ENCODE peak calls at places on chromosomes 16 and 17, in five cellular contexts. X, T, M, O and S are unnamed samples.

GRCh38 chr16:3490911-3491629 is 4.2 kb downstream of the C16orf90 start:
- DNase-seq in X (peak; percentile 59), M (no peak), O (no peak), T (no peak), S (peak; percentile 74)

GRCh38 chr17:47896672-47897490 is 845 bp downstream of the SP2 start:
- DNase-seq in X (peak; percentile 59), M (peak; percentile 14), O (peak; percentile 50), T (no peak), S (no peak)

GRCh38 chr17:75059369-75060345 is 12.6 kb downstream of the KCTD2 start:
- DNase-seq in M (peak; percentile 60), X (no peak), O (peak; percentile 85), T (no peak), S (peak; percentile 98)

GRCh38 chr16:87178977-87179376 is 138.2 kb downstream of the C16orf95 start:
- DNase-seq in T (peak; percentile 59), O (peak; percentile 43), X (no peak), M (peak; percentile 67), S (peak; percentile 92)

GRCh38 chr16:52770828-52771227 is 223.9 kb upstream of the TOX3 start:
- DNase-seq in O (no peak), M (no peak), T (no peak), X (no peak), S (no peak)

GRCh38 chr16:80462902-80463301 is 77.9 kb upstream of the DYNLRB2 start:
- DNase-seq in T (no peak), O (no peak), X (no peak), M (no peak), S (no peak)

GRCh38 chr16:89785523-89786155 is 30.8 kb downstream of the FANCA start:
- DNase-seq in M (no peak), O (no peak), T (no peak), X (no peak), S (no peak)

GRCh38 chr16:21272253-21272652 is 5.8 kb downstream of the CRYM start:
- DNase-seq in T (no peak), X (no peak), O (no peak), M (no peak), S (no peak)

GRCh38 chr16:54444851-54445523 is 158.4 kb upstream of the IRX3 start:
- DNase-seq in X (no peak), O (no peak), T (peak; percentile 74), M (no peak), S (no peak)

GRCh38 chr17:21318439-21318838 is 33.9 kb downstream of the MAP2K3 start:
- DNase-seq in T (no peak), X (peak; percentile 97), M (no peak), O (no peak), S (peak; percentile 44)

GRCh38 chr17:13036776-13037175 is 18.9 kb upstream of the ELAC2 start:
- DNase-seq in X (no peak), T (no peak), O (peak; percentile 20), M (no peak), S (no peak)

GRCh38 chr16:50594332-50595260 is 46.4 kb downstream of the NKD1 start:
- DNase-seq in T (no peak), O (no peak), M (no peak), X (no peak), S (peak; percentile 68)

GRCh38 chr17:64658931-64659330 is 3.2 kb downstream of the SMURF2 start:
- DNase-seq in O (peak; percentile 69), T (peak; percentile 97), M (peak; percentile 75), X (no peak), S (no peak)

GRCh38 chr17:7654832-7655540 is 4.3 kb downstream of the ATP1B2 start:
- DNase-seq in X (no peak), M (no peak), T (peak; percentile 7), O (peak; percentile 21), S (no peak)

GRCh38 chr17:17114592-17115225 is 72.5 kb downstream of the MPRIP start:
- DNase-seq in O (peak; percentile 56), T (peak; percentile 18), X (no peak), M (no peak), S (peak; percentile 94)

GRCh38 chr17:68052810-68053209 is 17.3 kb downstream of the KPNA2 start:
- DNase-seq in X (no peak), T (no peak), O (peak; percentile 45), M (no peak), S (no peak)

GRCh38 chr17:63911657-63912100 is 621 bp upstream of the CSHL1 start:
- DNase-seq in X (peak; percentile 86), T (peak; percentile 3), O (peak; percentile 52), M (peak; percentile 71), S (peak; percentile 92)

GRCh38 chr16:11677451-11677951 is 9.2 kb downstream of the SNN start:
- DNase-seq in M (no peak), O (peak; percentile 37), X (no peak), T (no peak), S (peak; percentile 81)

GRCh38 chr16:54007504-54007903 is 279.1 kb downstream of the IRX3 start:
- DNase-seq in O (no peak), M (no peak), T (no peak), X (no peak), S (no peak)

GRCh38 chr16:89700649-89701424 is 668 bp downstream of the SPATA2L start:
- DNase-seq in X (peak; percentile 86), O (peak; percentile 82), T (no peak), M (peak; percentile 57), S (peak; percentile 93)

GRCh38 chr17:40091691-40092397 is 8.5 kb downstream of the NR1D1 start:
- DNase-seq in O (peak; percentile 48), M (no peak), T (no peak), X (no peak), S (peak; percentile 85)

GRCh38 chr17:36468903-36469635 is 17.4 kb upstream of the ZNHIT3 start:
- DNase-seq in X (no peak), O (no peak), T (no peak), M (no peak), S (no peak)

GRCh38 chr17:36463916-36464764 is 22.3 kb upstream of the ZNHIT3 start:
- DNase-seq in X (no peak), M (peak; percentile 65), T (peak; percentile 59), O (peak; percentile 95), S (peak; percentile 96)

GRCh38 chr17:36460265-36460937 is 26.1 kb upstream of the ZNHIT3 start:
- DNase-seq in M (no peak), T (no peak), X (no peak), O (no peak), S (no peak)

GRCh38 chr17:36461330-36462110 is 25.0 kb upstream of the ZNHIT3 start:
- DNase-seq in M (no peak), X (no peak), T (no peak), O (no peak), S (no peak)

DNA sequence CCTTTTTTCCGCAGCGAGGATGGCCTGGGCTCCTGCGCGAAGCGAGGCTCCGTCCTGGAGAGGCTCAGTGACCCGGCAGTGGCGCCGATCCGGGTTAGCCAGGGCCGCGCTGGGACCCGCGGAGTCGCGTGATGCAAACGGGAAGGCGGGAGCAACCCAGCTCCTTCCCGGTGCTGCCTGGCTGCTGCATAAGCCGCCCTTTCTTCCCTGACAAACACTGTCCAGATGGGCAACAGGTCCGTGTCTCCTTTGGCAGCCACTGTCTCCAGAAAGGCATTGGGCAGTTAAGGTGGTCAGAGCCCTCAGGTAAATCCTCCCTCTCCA is 21.8 kb upstream of the ZNHIT3 start:
- DNase-seq in X (no peak), M (no peak), T (no peak), O (no peak), S (no peak)
- H2AFZ ChIP-seq in X (no peak overlapping the region), M (no peak overlapping the region), T (no peak overlapping the region), O (no peak overlapping the region), S (no peak overlapping the region)

GRCh38 chr16:29757950-29758466 is 12.2 kb upstream of the C16orf54 start:
- DNase-seq in X (no peak), M (no peak), O (peak; percentile 66), T (peak; percentile 51), S (peak; percentile 77)

GRCh38 chr16:29763326-29763725 is 14.7 kb upstream of the ZG16 start:
- DNase-seq in X (no peak), T (no peak), M (no peak), O (no peak), S (peak; percentile 14)

GRCh38 chr16:29756654-29757053 is 10.9 kb upstream of the C16orf54 start:
- DNase-seq in T (peak; percentile 13), M (no peak), X (no peak), O (no peak), S (no peak)

GRCh38 chr16:29761882-29762281 is 16.1 kb upstream of the C16orf54 start:
- DNase-seq in O (no peak), M (no peak), T (no peak), X (peak; percentile 66), S (peak; percentile 13)

DNA sequence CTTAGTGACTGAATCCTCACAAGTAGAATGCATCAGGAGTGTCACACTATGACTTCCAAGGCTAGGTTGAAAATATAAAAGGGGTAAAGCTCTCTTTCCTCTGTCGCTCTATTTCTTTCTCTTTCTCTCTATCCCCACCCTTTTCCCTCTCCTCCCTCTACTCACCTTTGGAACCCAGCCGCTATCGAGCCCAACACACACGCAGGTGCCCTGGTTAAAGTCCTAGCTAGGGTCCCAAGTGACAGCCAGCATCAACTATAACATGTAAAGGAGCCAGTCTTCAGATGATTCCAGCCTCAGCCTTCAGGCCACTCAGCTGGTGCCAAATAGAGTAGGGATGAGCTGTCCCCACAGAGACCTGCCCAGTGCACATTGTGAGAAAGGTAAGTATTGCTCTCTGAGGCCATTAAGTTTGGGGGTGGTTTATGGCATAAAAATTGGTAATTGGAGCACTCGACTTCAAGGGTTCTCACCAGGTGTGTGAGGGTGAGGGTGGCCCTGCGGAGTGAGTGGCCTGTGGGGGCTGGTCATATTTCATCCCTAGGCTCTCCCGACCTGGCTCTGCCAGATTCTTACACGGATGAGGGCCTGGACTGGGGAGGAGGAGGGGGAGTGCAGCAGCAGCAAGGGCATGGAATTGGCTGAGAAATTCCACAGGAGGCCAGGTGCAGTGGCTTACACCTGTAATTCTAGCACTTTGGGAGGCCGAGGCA is 14.9 kb upstream of the C16orf54 start:
- DNase-seq in X (no peak), M (no peak), O (no peak), T (no peak), S (peak; percentile 19)
- H3K4me2 ChIP-seq in X (no peak overlapping the region), M (no peak overlapping the region), O (no peak overlapping the region), T (no peak overlapping the region), S (no peak overlapping the region)

DNA sequence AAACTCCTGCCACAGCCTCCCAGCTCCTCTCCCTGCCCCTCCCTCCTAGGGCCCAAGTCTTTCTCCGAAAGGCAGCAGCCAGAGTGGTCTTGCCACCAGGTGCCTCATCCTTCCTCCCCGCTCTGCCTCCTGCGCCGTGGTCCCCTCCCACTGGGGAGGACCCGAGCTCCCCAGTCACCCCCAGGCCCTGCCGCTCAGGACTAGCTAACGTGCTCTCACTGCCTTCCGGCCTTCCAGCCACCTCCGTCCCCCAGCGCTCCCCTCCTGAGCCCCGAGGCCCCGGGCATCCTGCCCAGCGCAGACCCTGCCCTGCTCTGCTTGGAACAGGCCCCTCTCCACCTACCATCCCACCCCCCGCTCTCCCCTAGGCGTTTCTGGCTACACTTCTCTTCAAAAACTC is 19.4 kb upstream of the COL1A1 start:
- DNase-seq in X (no peak), T (no peak), O (no peak), M (no peak), S (peak; percentile 27)
- H2AFZ ChIP-seq in X (no peak overlapping the region), T (no peak overlapping the region), O (no peak overlapping the region), M (no peak overlapping the region), S (no peak overlapping the region)

GRCh38 chr16:61246592-61246991 is 789.6 kb downstream of the CDH8 start:
- DNase-seq in M (no peak), X (no peak), O (no peak), T (no peak), S (no peak)
- H3K4me2 ChIP-seq in M (no peak overlapping the region), X (no peak overlapping the region), O (no peak overlapping the region), T (no peak overlapping the region), S (no peak overlapping the region)